ENCODE peak calls at places on chromosome 15, in ten cellular contexts. E, Y, G, Q, M, V, J, C, U and P are unnamed samples.

GRCh38 chr15:70147178-70147760 is 49.6 kb upstream of the TLE3 start:
- DNase-seq in E (no peak), Y (no peak), G (no peak), Q (peak), M (no peak), V (no peak), J (no peak), C (no peak), U (no peak), P (no peak)

GRCh38 chr15:61383421-61383820 is 154.3 kb upstream of the RORA start:
- DNase-seq in E (no peak), Y (peak), G (no peak), Q (no peak), M (no peak), V (no peak), J (no peak), C (peak), U (no peak), P (peak)

GRCh38 chr15:78675206-78675605 is 34.2 kb upstream of the CHRNB4 start:
- DNase-seq in E (no peak), Y (no peak), G (no peak), Q (no peak), M (no peak), V (no peak), J (no peak), C (no peak), U (no peak), P (no peak)

GRCh38 chr15:39300451-39301153 is 280.3 kb upstream of the THBS1 start:
- DNase-seq in E (no peak), Y (peak), G (no peak), Q (no peak), M (no peak), V (no peak), J (no peak), C (no peak), U (no peak), P (peak)

GRCh38 chr15:28920781-28921331 is 35.1 kb downstream of the APBA2 start:
- DNase-seq in E (no peak), Y (no peak), G (no peak), Q (no peak), M (no peak), V (no peak), J (no peak), C (no peak), U (no peak), P (no peak)

GRCh38 chr15:81006124-81006523 is 5.4 kb downstream of the TLNRD1 start:
- DNase-seq in E (no peak), Y (no peak), G (no peak), Q (no peak), M (no peak), V (no peak), J (no peak), C (no peak), U (no peak), P (no peak)

GRCh38 chr15:59159210-59159609 is 47.4 kb upstream of the LDHAL6B start:
- DNase-seq in E (no peak), Y (no peak), G (no peak), Q (no peak), M (no peak), V (no peak), J (no peak), C (no peak), U (no peak), P (no peak)

GRCh38 chr15:62850318-62850717 is 192.2 kb upstream of the TPM1 start:
- DNase-seq in E (no peak), Y (no peak), G (no peak), Q (no peak), M (no peak), V (no peak), J (no peak), C (no peak), U (no peak), P (no peak)

GRCh38 chr15:90877315-90877714 is 7.0 kb upstream of the FES start:
- DNase-seq in E (no peak), Y (no peak), G (no peak), Q (no peak), M (no peak), V (no peak), J (no peak), C (no peak), U (no peak), P (no peak)

GRCh38 chr15:63329567-63330350 is 51.9 kb downstream of the CA12 start:
- DNase-seq in E (no peak), Y (no peak), G (no peak), Q (no peak), M (peak), V (no peak), J (no peak), C (no peak), U (no peak), P (no peak)